ENCODE peak calls at places on chromosome 12, in seven cellular contexts. B is brain microvascular endothelial cell, I is lung, Z is cardiac muscle cell, R is psoas muscle, E is heart left ventricle, S is AG04450. H is an unnamed sample.
A peak's percentile ranks its signal among the peaks of the same experiment; 100 is the strongest.

GRCh38 chr12:115571446-115571845 is 706.0 kb downstream of the MED13L start:
- DNase-seq in B (no peak), I (no peak), Z (no peak), R (no peak), E (no peak), S (no peak), H (no peak)

GRCh38 chr12:12608557-12608957 is 3.1 kb upstream of the CREBL2 start:
- DNase-seq in B (no peak), I (no peak), Z (no peak), R (no peak), E (no peak), S (no peak), H (no peak)

GRCh38 chr12:43004908-43005307 is 415.4 kb upstream of the PRICKLE1 start:
- DNase-seq in B (no peak), I (no peak), Z (peak; percentile 57), R (no peak), E (no peak), S (no peak), H (no peak)

GRCh38 chr12:3973269-3973884 is 100.2 kb upstream of the PARP11 start:
- DNase-seq in B (no peak), I (no peak), Z (no peak), R (no peak), E (no peak), S (no peak), H (peak; percentile 1)

GRCh38 chr12:24398605-24399004 is 449.1 kb upstream of the SOX5 start:
- DNase-seq in B (no peak), I (no peak), Z (no peak), R (no peak), E (no peak), S (no peak), H (no peak)

GRCh38 chr12:18576104-18576622 is 161.6 kb downstream of the PLCZ1 start:
- DNase-seq in B (no peak), I (no peak), Z (no peak), R (no peak), E (no peak), S (no peak), H (no peak)

GRCh38 chr12:131035268-131035681 is 81.6 kb downstream of the ADGRD1 start:
- DNase-seq in B (no peak), I (no peak), Z (no peak), R (no peak), E (no peak), S (no peak), H (no peak)

GRCh38 chr12:118377891-118378470 is 1.6 kb downstream of the SUDS3 start:
- DNase-seq in B (peak; percentile 50), I (peak; percentile 75), Z (peak; percentile 52), R (peak; percentile 68), E (peak; percentile 26), S (no peak), H (peak; percentile 76)

GRCh38 chr12:124236651-124237050 is 58.2 kb upstream of the RFLNA start:
- DNase-seq in B (peak; percentile 62), I (no peak), Z (no peak), R (no peak), E (no peak), S (no peak), H (no peak)

GRCh38 chr12:43208221-43208620 is 343.8 kb downstream of the ADAMTS20 start:
- DNase-seq in B (peak; percentile 12), I (no peak), Z (no peak), R (no peak), E (no peak), S (no peak), H (no peak)

GRCh38 chr12:109033239-109034196 is 12.7 kb upstream of the SVOP start:
- DNase-seq in B (no peak), I (no peak), Z (no peak), R (no peak), E (no peak), S (no peak), H (no peak)

GRCh38 chr12:100959481-100959880 is 164.9 kb downstream of the ANO4 start:
- DNase-seq in B (peak; percentile 22), I (no peak), Z (no peak), R (no peak), E (no peak), S (peak; percentile 27), H (no peak)

GRCh38 chr12:41709463-41710285 is 435.0 kb downstream of the GXYLT1 start:
- DNase-seq in B (no peak), I (peak; percentile 28), Z (no peak), R (no peak), E (no peak), S (no peak), H (no peak)

GRCh38 chr12:30914986-30915591 is 11.5 kb upstream of the TSPAN11 start:
- DNase-seq in B (no peak), I (no peak), Z (no peak), R (no peak), E (no peak), S (no peak), H (no peak)

DNA sequence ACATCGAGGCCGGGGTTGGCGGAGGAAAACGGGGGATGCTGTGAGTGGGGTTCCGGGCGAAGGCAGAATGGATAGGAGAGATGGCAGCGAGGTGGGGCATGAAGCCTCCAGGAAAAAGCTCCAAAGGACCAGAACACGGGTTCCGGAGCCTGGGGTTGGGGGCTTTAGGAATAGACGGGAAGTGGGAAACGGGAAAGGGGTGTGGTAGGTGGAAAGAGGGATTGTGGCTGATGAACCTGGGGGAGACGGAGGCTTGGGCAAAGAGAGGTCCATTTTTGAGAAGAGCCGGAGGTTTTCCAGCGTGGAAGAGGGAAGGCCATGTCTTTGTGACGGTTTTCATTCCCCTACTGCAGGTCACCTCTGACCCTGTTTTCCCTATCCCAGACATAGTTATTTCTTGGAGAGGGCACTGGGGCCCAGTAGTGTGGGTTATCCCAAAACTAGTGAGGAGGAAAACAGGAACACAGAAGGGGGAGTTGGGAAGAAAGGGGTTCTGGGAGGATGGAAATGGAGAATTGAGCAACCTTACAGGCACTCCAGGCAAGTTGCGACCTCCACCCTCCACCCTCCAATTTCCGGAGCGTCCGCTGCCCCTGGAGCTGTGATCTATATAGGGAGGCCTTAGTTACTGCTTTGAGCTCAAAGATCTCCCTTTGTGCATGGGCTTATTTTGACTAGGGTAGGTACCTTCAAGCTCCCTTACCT is 1.1 kb downstream of the ATN1 start:
- DNase-seq in B (no peak), I (no peak), Z (no peak), R (no peak), E (no peak), S (no peak), H (no peak)
- H3K27ac ChIP-seq in B (no peak overlapping the region), I (peak overlapping the region; percentile 84), Z (peak overlapping the region; percentile 87), R (peak overlapping the region; percentile 84), E (peak overlapping the region; percentile 93), S (no peak overlapping the region), H (peak overlapping the region; percentile 100)

GRCh38 chr12:6541371-6542165 is 7.3 kb downstream of the GAPDH start:
- DNase-seq in B (no peak), I (no peak), Z (no peak), R (no peak), E (no peak), S (no peak), H (no peak)

GRCh38 chr12:6542209-6543009 is 8.1 kb downstream of the GAPDH start:
- DNase-seq in B (no peak), I (no peak), Z (no peak), R (no peak), E (no peak), S (no peak), H (no peak)

GRCh38 chr12:6539276-6540134 is 5.2 kb downstream of the GAPDH start:
- DNase-seq in B (no peak), I (no peak), Z (no peak), R (no peak), E (no peak), S (no peak), H (no peak)

GRCh38 chr12:6538420-6539275 is 4.3 kb downstream of the GAPDH start:
- DNase-seq in B (no peak), I (no peak), Z (no peak), R (no peak), E (no peak), S (no peak), H (no peak)

GRCh38 chr12:6540181-6540877 is 6.0 kb downstream of the GAPDH start:
- DNase-seq in B (peak; percentile 82), I (peak; percentile 87), Z (peak; percentile 77), R (peak; percentile 95), E (peak; percentile 87), S (peak; percentile 75), H (peak; percentile 97)
- TF ChIP-seq CTCF in B (no peak), I (no peak), Z (no peak), R (no peak), E (no peak), S (no peak), H (no peak)

GRCh38 chr12:26555139-26555538 is 277.9 kb downstream of the ITPR2 start:
- DNase-seq in B (peak; percentile 14), I (no peak), Z (no peak), R (no peak), E (no peak), S (no peak), H (no peak)

GRCh38 chr12:26551385-26551784 is 281.6 kb downstream of the ITPR2 start:
- DNase-seq in B (no peak), I (no peak), Z (no peak), R (no peak), E (no peak), S (no peak), H (no peak)

GRCh38 chr12:26557326-26557725 is 275.7 kb downstream of the ITPR2 start:
- DNase-seq in B (no peak), I (no peak), Z (no peak), R (no peak), E (no peak), S (no peak), H (no peak)

DNA sequence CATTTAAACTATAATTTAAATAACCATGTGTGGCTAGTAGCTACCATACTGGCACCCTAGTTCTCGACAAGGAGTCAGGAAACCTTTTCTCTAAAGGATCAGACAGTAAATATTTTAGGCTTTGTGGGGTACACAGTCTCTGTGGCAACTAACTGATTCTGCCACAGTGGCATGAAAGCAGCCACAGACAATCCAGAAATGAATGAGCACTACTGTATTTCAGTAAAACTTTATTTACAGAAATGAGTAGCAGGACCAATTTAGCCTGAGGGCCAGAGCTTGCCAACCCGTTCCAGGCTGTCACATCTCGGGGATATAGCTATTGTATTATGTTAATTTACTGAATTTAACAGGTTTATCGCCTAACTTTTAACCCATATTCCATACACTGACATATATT is 278.7 kb downstream of the ITPR2 start:
- DNase-seq in B (no peak), I (no peak), Z (no peak), R (no peak), E (no peak), S (no peak), H (no peak)
- H3K27ac ChIP-seq in B (no peak overlapping the region), I (no peak overlapping the region), Z (no peak overlapping the region), R (no peak overlapping the region), E (no peak overlapping the region), S (no peak overlapping the region), H (no peak overlapping the region)

GRCh38 chr12:22231836-22232235 is 102.7 kb downstream of the ST8SIA1 start:
- DNase-seq in B (no peak), I (no peak), Z (no peak), R (no peak), E (no peak), S (no peak), H (no peak)
- TF ChIP-seq CTCF in B (peak; percentile 54), I (no peak), Z (peak; percentile 31), R (no peak), E (no peak), S (no peak), H (no peak)

DNA sequence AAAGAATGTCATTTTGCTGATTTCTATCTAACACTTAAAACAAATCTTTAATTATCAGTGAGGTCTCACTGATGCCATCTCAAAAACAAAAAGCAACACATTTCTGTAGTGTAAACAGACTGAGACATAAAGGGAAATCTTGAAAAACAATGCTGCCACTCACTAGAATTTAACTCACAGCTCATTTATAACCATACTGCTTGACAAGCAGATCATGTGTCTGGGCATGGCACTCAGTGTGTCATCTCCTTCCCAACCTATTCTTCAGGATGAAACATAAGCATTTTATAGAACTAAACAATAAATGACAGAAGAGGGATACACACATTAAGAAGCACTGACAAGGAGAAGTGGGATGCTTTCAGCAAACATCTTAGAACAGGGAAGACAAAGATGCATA is 22.4 kb downstream of the ATF7 start:
- DNase-seq in B (no peak), I (no peak), Z (no peak), R (no peak), E (no peak), S (no peak), H (no peak)
- H3K27ac ChIP-seq in B (no peak overlapping the region), I (no peak overlapping the region), Z (no peak overlapping the region), R (no peak overlapping the region), E (peak overlapping the region; percentile 64), S (no peak overlapping the region), H (no peak overlapping the region)